ENCODE peak calls at places on chromosomes 3 and 15, in ten cellular contexts. A is T-helper 1 cell; Z is omental fat pad; Y is SK-N-SH; F is neural progenitor cell; J is bronchial epithelial cell; D is activated CD8-positive, alpha-beta memory T cell treated with anti-CD3 and anti-CD28 coated beads for 1 hour; S is transverse colon; U is HuH-7; I is stimulated activated CD8-positive, alpha-beta memory T cell treated with anti-CD3 and anti-CD28 coated beads, Interleukin-7, amount 100 ng/mL, for 4 hours. G is an unnamed sample.

GRCh38 chr3:157139938-157140534 is 19.9 kb downstream of the CCNL1 start:
- DNase-seq in Z (no peak), I (no peak), F (no peak), Y (no peak), J (no peak), U (no peak), S (no peak), D (no peak), A (no peak), G (no peak)

GRCh38 chr3:166195808-166196207 is 358.6 kb upstream of the BCHE start:
- DNase-seq in S (no peak), J (peak), U (no peak), D (no peak), Y (no peak), Z (no peak), F (no peak), A (no peak), I (no peak), G (no peak)

GRCh38 chr3:165645191-165645590 is 192.0 kb downstream of the BCHE start:
- DNase-seq in A (no peak), U (no peak), Z (no peak), J (peak), F (no peak), S (no peak), I (no peak), Y (no peak), D (no peak), G (no peak)

GRCh38 chr15:55649058-55649423 is 60.9 kb upstream of the PYGO1 start:
- DNase-seq in D (no peak), Z (no peak), S (no peak), J (peak), Y (no peak), F (no peak), U (no peak), A (no peak), I (no peak), G (no peak)

GRCh38 chr3:149198611-149199010 is 23.0 kb downstream of the CP start:
- DNase-seq in Y (no peak), J (no peak), S (no peak), A (no peak), Z (no peak), I (no peak), D (no peak), U (no peak), F (peak), G (no peak)

GRCh38 chr3:143070977-143071551 is 48.5 kb upstream of the CHST2 start:
- DNase-seq in Z (no peak), Y (no peak), J (peak), F (no peak), I (no peak), D (no peak), S (no peak), U (peak), A (no peak), G (no peak)

GRCh38 chr3:53303549-53303948 is 43.8 kb downstream of the DCP1A start:
- DNase-seq in J (no peak), D (no peak), F (no peak), A (no peak), S (no peak), U (no peak), I (no peak), Z (no peak), Y (no peak), G (no peak)

GRCh38 chr3:159082514-159082913 is 280.7 kb downstream of the MFSD1 start:
- DNase-seq in D (no peak), S (no peak), Z (no peak), F (no peak), I (no peak), A (no peak), J (no peak), U (no peak), Y (no peak), G (no peak)

GRCh38 chr3:14991818-14992612 is 44.6 kb downstream of the NR2C2 start:
- DNase-seq in D (no peak), S (no peak), Z (no peak), U (no peak), Y (no peak), A (no peak), J (peak), I (no peak), F (peak), G (no peak)

GRCh38 chr3:160486459-160486869 is 36.9 kb upstream of the TRIM59 start:
- DNase-seq in I (no peak), A (no peak), U (no peak), J (peak), Y (peak), F (peak), Z (no peak), D (no peak), S (no peak), G (no peak)

GRCh38 chr3:150760431-150761200 is 2.4 kb downstream of the SIAH2 start:
- DNase-seq in J (no peak), I (no peak), Z (no peak), S (no peak), A (no peak), U (no peak), F (no peak), D (no peak), Y (no peak), G (no peak)

GRCh38 chr3:123110953-123111615 is 44.3 kb downstream of the PDIA5 start:
- DNase-seq in F (no peak), Z (no peak), Y (no peak), D (no peak), A (no peak), S (no peak), J (no peak), I (no peak), U (no peak), G (no peak)

GRCh38 chr3:136979204-136979603 is 21.4 kb downstream of the IL20RB start:
- DNase-seq in U (no peak), F (no peak), I (no peak), S (no peak), Y (no peak), Z (no peak), J (no peak), D (no peak), A (no peak), G (no peak)

GRCh38 chr3:189238071-189238470 is 66.3 kb downstream of the TPRG1 start:
- DNase-seq in A (no peak), J (no peak), D (no peak), Y (no peak), U (no peak), I (no peak), S (no peak), F (no peak), Z (no peak), G (no peak)

GRCh38 chr3:177427540-177427939 is 230.3 kb upstream of the TBL1XR1 start:
- DNase-seq in S (no peak), D (no peak), U (no peak), Z (no peak), J (peak), A (no peak), I (no peak), F (no peak), Y (no peak), G (no peak)

GRCh38 chr3:51559961-51560360 is 21.4 kb downstream of the RAD54L2 start:
- DNase-seq in F (no peak), A (no peak), S (no peak), Z (no peak), J (no peak), D (no peak), I (no peak), U (no peak), Y (no peak), G (no peak)

GRCh38 chr3:74000715-74001114 is 376.0 kb upstream of the PDZRN3 start:
- DNase-seq in A (no peak), I (no peak), Z (no peak), D (no peak), Y (no peak), S (no peak), J (no peak), F (no peak), U (no peak), G (no peak)

GRCh38 chr3:121330118-121330517 is 215.7 kb downstream of the POLQ start:
- DNase-seq in D (no peak), J (no peak), S (no peak), Y (no peak), A (no peak), F (no peak), I (no peak), Z (no peak), U (no peak), G (no peak)

GRCh38 chr3:174822320-174822719 is 36.8 kb upstream of the NAALADL2 start:
- DNase-seq in S (no peak), F (no peak), U (no peak), Y (no peak), Z (no peak), D (no peak), I (no peak), J (no peak), A (no peak), G (no peak)

GRCh38 chr15:92599394-92599970 is 56.1 kb downstream of the FAM174B start:
- DNase-seq in U (no peak), F (no peak), Z (no peak), S (no peak), Y (no peak), I (no peak), J (no peak), D (no peak), A (no peak), G (no peak)

GRCh38 chr3:73056365-73057150 is 4.9 kb upstream of the EBLN2 start:
- DNase-seq in D (no peak), S (no peak), F (peak), J (peak), Z (no peak), U (no peak), I (no peak), A (no peak), Y (peak), G (no peak)

GRCh38 chr3:100777271-100777670 is 68.0 kb downstream of the TFG start:
- DNase-seq in Y (no peak), U (no peak), F (no peak), Z (no peak), J (peak), S (no peak), I (no peak), A (no peak), D (no peak), G (no peak)

GRCh38 chr3:128483657-128484403 is 9.2 kb downstream of the GATA2 start:
- DNase-seq in D (no peak), U (no peak), Z (no peak), F (peak), I (no peak), S (no peak), J (no peak), Y (no peak), A (no peak), G (peak)

GRCh38 chr3:58236527-58237237 is 910 bp upstream of the ABHD6 start:
- DNase-seq in A (no peak), I (no peak), Z (no peak), D (no peak), J (no peak), S (peak), Y (no peak), U (no peak), F (peak), G (peak)

GRCh38 chr3:54326951-54327350 is 204.6 kb downstream of the CACNA2D3 start:
- DNase-seq in Z (no peak), D (no peak), I (no peak), J (no peak), S (no peak), F (no peak), A (no peak), U (no peak), Y (no peak), G (no peak)

GRCh38 chr3:60081381-60082095 is 1031.7 kb upstream of the CFAP20DC start:
- DNase-seq in D (no peak), Z (no peak), A (no peak), J (no peak), S (no peak), I (no peak), U (no peak), Y (no peak), F (no peak), G (no peak)

GRCh38 chr3:35393916-35394315 is 245.4 kb upstream of the ARPP21 start:
- DNase-seq in J (peak), Z (no peak), U (no peak), A (no peak), S (no peak), F (no peak), D (no peak), Y (peak), I (no peak), G (no peak)

GRCh38 chr3:34218706-34219105 is 420.3 kb downstream of the PDCD6IP start:
- DNase-seq in A (no peak), D (no peak), U (no peak), S (no peak), J (no peak), Z (no peak), Y (no peak), I (no peak), F (no peak), G (no peak)

GRCh38 chr15:91852741-91853500 is 587 bp upstream of the SLCO3A1 start:
- DNase-seq in I (peak), A (peak), Z (no peak), F (peak), S (peak), J (no peak), U (peak), D (peak), Y (peak), G (peak)

GRCh38 chr3:126947429-126947828 is 35.5 kb upstream of the PLXNA1 start:
- DNase-seq in U (no peak), Z (no peak), D (no peak), I (no peak), S (no peak), A (no peak), J (no peak), F (no peak), Y (no peak), G (no peak)

G was measured in lower lobe of right lung.